ENCODE peak calls at places on chromosomes 6 and 20, in nine cellular contexts. One of them, this sample, is unnamed.

GRCh38 chr6:1600764-1601615 is 8.7 kb upstream of the FOXC1 start:
- DNase-seq in stomach: no peak
- DNase-seq in activated CD4-positive, alpha-beta T cell treated with anti-CD3 and anti-CD28 coated beads, Interleukin-2, amount 50 U/mL, for 1 hour: no peak
- DNase-seq in tibial artery: no peak
- DNase-seq in midbrain: no peak
- DNase-seq in stimulated activated CD4-positive, alpha-beta T cell treated with anti-CD3 and anti-CD28 coated beads, Interleukin-4, amount 100 ng/mL, for 4 hours: no peak
- DNase-seq in GM12878: no peak
- DNase-seq in GM12865: no peak
- DNase-seq in NB4: no peak
- DNase-seq in this sample: no peak

GRCh38 chr6:157059781-157060180 is 263.5 kb downstream of the TMEM242 start:
- DNase-seq in stomach: peak
- DNase-seq in activated CD4-positive, alpha-beta T cell treated with anti-CD3 and anti-CD28 coated beads, Interleukin-2, amount 50 U/mL, for 1 hour: no peak
- DNase-seq in tibial artery: no peak
- DNase-seq in midbrain: peak
- DNase-seq in stimulated activated CD4-positive, alpha-beta T cell treated with anti-CD3 and anti-CD28 coated beads, Interleukin-4, amount 100 ng/mL, for 4 hours: no peak
- DNase-seq in GM12878: no peak
- DNase-seq in GM12865: no peak
- DNase-seq in NB4: no peak
- DNase-seq in this sample: no peak

GRCh38 chr6:40710626-40711354 is 123.6 kb upstream of the LRFN2 start:
- DNase-seq in stomach: no peak
- DNase-seq in activated CD4-positive, alpha-beta T cell treated with anti-CD3 and anti-CD28 coated beads, Interleukin-2, amount 50 U/mL, for 1 hour: no peak
- DNase-seq in tibial artery: no peak
- DNase-seq in midbrain: no peak
- DNase-seq in stimulated activated CD4-positive, alpha-beta T cell treated with anti-CD3 and anti-CD28 coated beads, Interleukin-4, amount 100 ng/mL, for 4 hours: no peak
- DNase-seq in GM12878: peak
- DNase-seq in GM12865: peak
- DNase-seq in NB4: no peak
- DNase-seq in this sample: no peak

GRCh38 chr6:14676977-14677781 is 559.6 kb downstream of the CD83 start:
- DNase-seq in stomach: no peak
- DNase-seq in activated CD4-positive, alpha-beta T cell treated with anti-CD3 and anti-CD28 coated beads, Interleukin-2, amount 50 U/mL, for 1 hour: no peak
- DNase-seq in tibial artery: no peak
- DNase-seq in midbrain: no peak
- DNase-seq in stimulated activated CD4-positive, alpha-beta T cell treated with anti-CD3 and anti-CD28 coated beads, Interleukin-4, amount 100 ng/mL, for 4 hours: no peak
- DNase-seq in GM12878: no peak
- DNase-seq in GM12865: no peak
- DNase-seq in NB4: no peak
- DNase-seq in this sample: no peak

GRCh38 chr6:70124882-70125535 is 177.9 kb downstream of the COL9A1 start:
- DNase-seq in stomach: no peak
- DNase-seq in activated CD4-positive, alpha-beta T cell treated with anti-CD3 and anti-CD28 coated beads, Interleukin-2, amount 50 U/mL, for 1 hour: no peak
- DNase-seq in tibial artery: no peak
- DNase-seq in midbrain: no peak
- DNase-seq in stimulated activated CD4-positive, alpha-beta T cell treated with anti-CD3 and anti-CD28 coated beads, Interleukin-4, amount 100 ng/mL, for 4 hours: no peak
- DNase-seq in GM12878: no peak
- DNase-seq in GM12865: no peak
- DNase-seq in NB4: peak
- DNase-seq in this sample: no peak

GRCh38 chr6:25963426-25964123 is 973 bp downstream of the TRIM38 start:
- DNase-seq in stomach: no peak
- DNase-seq in activated CD4-positive, alpha-beta T cell treated with anti-CD3 and anti-CD28 coated beads, Interleukin-2, amount 50 U/mL, for 1 hour: no peak
- DNase-seq in tibial artery: no peak
- DNase-seq in midbrain: no peak
- DNase-seq in stimulated activated CD4-positive, alpha-beta T cell treated with anti-CD3 and anti-CD28 coated beads, Interleukin-4, amount 100 ng/mL, for 4 hours: no peak
- DNase-seq in GM12878: no peak
- DNase-seq in GM12865: no peak
- DNase-seq in NB4: peak
- DNase-seq in this sample: no peak

GRCh38 chr6:31794294-31794865 is 1.2 kb downstream of the VARS1 start:
- DNase-seq in stomach: no peak
- DNase-seq in activated CD4-positive, alpha-beta T cell treated with anti-CD3 and anti-CD28 coated beads, Interleukin-2, amount 50 U/mL, for 1 hour: no peak
- DNase-seq in tibial artery: no peak
- DNase-seq in midbrain: no peak
- DNase-seq in stimulated activated CD4-positive, alpha-beta T cell treated with anti-CD3 and anti-CD28 coated beads, Interleukin-4, amount 100 ng/mL, for 4 hours: no peak
- DNase-seq in GM12878: no peak
- DNase-seq in GM12865: no peak
- DNase-seq in NB4: peak
- DNase-seq in this sample: peak

GRCh38 chr6:125082931-125083683 is 70.5 kb upstream of the TPD52L1 start:
- DNase-seq in stomach: no peak
- DNase-seq in activated CD4-positive, alpha-beta T cell treated with anti-CD3 and anti-CD28 coated beads, Interleukin-2, amount 50 U/mL, for 1 hour: no peak
- DNase-seq in tibial artery: no peak
- DNase-seq in midbrain: no peak
- DNase-seq in stimulated activated CD4-positive, alpha-beta T cell treated with anti-CD3 and anti-CD28 coated beads, Interleukin-4, amount 100 ng/mL, for 4 hours: no peak
- DNase-seq in GM12878: no peak
- DNase-seq in GM12865: no peak
- DNase-seq in NB4: no peak
- DNase-seq in this sample: no peak

GRCh38 chr6:158231551-158232444 is 63.6 kb downstream of the GTF2H5 start:
- DNase-seq in stomach: peak
- DNase-seq in activated CD4-positive, alpha-beta T cell treated with anti-CD3 and anti-CD28 coated beads, Interleukin-2, amount 50 U/mL, for 1 hour: peak
- DNase-seq in tibial artery: peak
- DNase-seq in midbrain: peak
- DNase-seq in stimulated activated CD4-positive, alpha-beta T cell treated with anti-CD3 and anti-CD28 coated beads, Interleukin-4, amount 100 ng/mL, for 4 hours: peak
- DNase-seq in GM12878: no peak
- DNase-seq in GM12865: peak
- DNase-seq in NB4: peak
- DNase-seq in this sample: peak

GRCh38 chr6:169302716-169303115 is 49.1 kb upstream of the THBS2 start:
- DNase-seq in stomach: no peak
- DNase-seq in activated CD4-positive, alpha-beta T cell treated with anti-CD3 and anti-CD28 coated beads, Interleukin-2, amount 50 U/mL, for 1 hour: no peak
- DNase-seq in tibial artery: no peak
- DNase-seq in midbrain: no peak
- DNase-seq in stimulated activated CD4-positive, alpha-beta T cell treated with anti-CD3 and anti-CD28 coated beads, Interleukin-4, amount 100 ng/mL, for 4 hours: no peak
- DNase-seq in GM12878: no peak
- DNase-seq in GM12865: no peak
- DNase-seq in NB4: no peak
- DNase-seq in this sample: no peak

GRCh38 chr6:42929928-42930360 is 664 bp downstream of the CNPY3 start:
- DNase-seq in stomach: peak
- DNase-seq in activated CD4-positive, alpha-beta T cell treated with anti-CD3 and anti-CD28 coated beads, Interleukin-2, amount 50 U/mL, for 1 hour: peak
- DNase-seq in tibial artery: peak
- DNase-seq in midbrain: peak
- DNase-seq in stimulated activated CD4-positive, alpha-beta T cell treated with anti-CD3 and anti-CD28 coated beads, Interleukin-4, amount 100 ng/mL, for 4 hours: peak
- DNase-seq in GM12878: peak
- DNase-seq in GM12865: peak
- DNase-seq in NB4: peak
- DNase-seq in this sample: peak

GRCh38 chr6:69584913-69585729 is 211.7 kb downstream of the LMBRD1 start:
- DNase-seq in stomach: no peak
- DNase-seq in activated CD4-positive, alpha-beta T cell treated with anti-CD3 and anti-CD28 coated beads, Interleukin-2, amount 50 U/mL, for 1 hour: no peak
- DNase-seq in tibial artery: no peak
- DNase-seq in midbrain: no peak
- DNase-seq in stimulated activated CD4-positive, alpha-beta T cell treated with anti-CD3 and anti-CD28 coated beads, Interleukin-4, amount 100 ng/mL, for 4 hours: no peak
- DNase-seq in GM12878: peak
- DNase-seq in GM12865: peak
- DNase-seq in NB4: peak
- DNase-seq in this sample: no peak

GRCh38 chr6:161273356-161273751 is 507 bp downstream of the AGPAT4 start:
- DNase-seq in stomach: no peak
- DNase-seq in activated CD4-positive, alpha-beta T cell treated with anti-CD3 and anti-CD28 coated beads, Interleukin-2, amount 50 U/mL, for 1 hour: peak
- DNase-seq in tibial artery: no peak
- DNase-seq in midbrain: no peak
- DNase-seq in stimulated activated CD4-positive, alpha-beta T cell treated with anti-CD3 and anti-CD28 coated beads, Interleukin-4, amount 100 ng/mL, for 4 hours: peak
- DNase-seq in GM12878: no peak
- DNase-seq in GM12865: peak
- DNase-seq in NB4: peak
- DNase-seq in this sample: peak

GRCh38 chr20:25508083-25508770 is 77.1 kb downstream of the NINL start:
- DNase-seq in stomach: no peak
- DNase-seq in activated CD4-positive, alpha-beta T cell treated with anti-CD3 and anti-CD28 coated beads, Interleukin-2, amount 50 U/mL, for 1 hour: no peak
- DNase-seq in tibial artery: no peak
- DNase-seq in midbrain: no peak
- DNase-seq in stimulated activated CD4-positive, alpha-beta T cell treated with anti-CD3 and anti-CD28 coated beads, Interleukin-4, amount 100 ng/mL, for 4 hours: no peak
- DNase-seq in GM12878: no peak
- DNase-seq in GM12865: no peak
- DNase-seq in NB4: no peak
- DNase-seq in this sample: peak

GRCh38 chr20:10604865-10605440 is 68.8 kb downstream of the JAG1 start:
- DNase-seq in stomach: no peak
- DNase-seq in activated CD4-positive, alpha-beta T cell treated with anti-CD3 and anti-CD28 coated beads, Interleukin-2, amount 50 U/mL, for 1 hour: no peak
- DNase-seq in tibial artery: no peak
- DNase-seq in midbrain: no peak
- DNase-seq in stimulated activated CD4-positive, alpha-beta T cell treated with anti-CD3 and anti-CD28 coated beads, Interleukin-4, amount 100 ng/mL, for 4 hours: no peak
- DNase-seq in GM12878: no peak
- DNase-seq in GM12865: no peak
- DNase-seq in NB4: no peak
- DNase-seq in this sample: peak

GRCh38 chr20:43721429-43722152 is 5.2 kb downstream of the GTSF1L start:
- DNase-seq in stomach: no peak
- DNase-seq in activated CD4-positive, alpha-beta T cell treated with anti-CD3 and anti-CD28 coated beads, Interleukin-2, amount 50 U/mL, for 1 hour: no peak
- DNase-seq in tibial artery: no peak
- DNase-seq in midbrain: no peak
- DNase-seq in stimulated activated CD4-positive, alpha-beta T cell treated with anti-CD3 and anti-CD28 coated beads, Interleukin-4, amount 100 ng/mL, for 4 hours: no peak
- DNase-seq in GM12878: no peak
- DNase-seq in GM12865: no peak
- DNase-seq in NB4: no peak
- DNase-seq in this sample: no peak

GRCh38 chr20:59173938-59174496 is 10.4 kb downstream of the ZNF831 start:
- DNase-seq in stomach: no peak
- DNase-seq in activated CD4-positive, alpha-beta T cell treated with anti-CD3 and anti-CD28 coated beads, Interleukin-2, amount 50 U/mL, for 1 hour: no peak
- DNase-seq in tibial artery: no peak
- DNase-seq in midbrain: no peak
- DNase-seq in stimulated activated CD4-positive, alpha-beta T cell treated with anti-CD3 and anti-CD28 coated beads, Interleukin-4, amount 100 ng/mL, for 4 hours: no peak
- DNase-seq in GM12878: no peak
- DNase-seq in GM12865: no peak
- DNase-seq in NB4: no peak
- DNase-seq in this sample: no peak

GRCh38 chr6:136127856-136128255 is 122.3 kb downstream of the MTFR2 start:
- DNase-seq in stomach: no peak
- DNase-seq in activated CD4-positive, alpha-beta T cell treated with anti-CD3 and anti-CD28 coated beads, Interleukin-2, amount 50 U/mL, for 1 hour: no peak
- DNase-seq in tibial artery: no peak
- DNase-seq in midbrain: no peak
- DNase-seq in stimulated activated CD4-positive, alpha-beta T cell treated with anti-CD3 and anti-CD28 coated beads, Interleukin-4, amount 100 ng/mL, for 4 hours: no peak
- DNase-seq in GM12878: no peak
- DNase-seq in GM12865: no peak
- DNase-seq in NB4: no peak
- DNase-seq in this sample: no peak

GRCh38 chr6:1381397-1382330 is 7.7 kb upstream of the FOXF2 start:
- DNase-seq in stomach: peak
- DNase-seq in activated CD4-positive, alpha-beta T cell treated with anti-CD3 and anti-CD28 coated beads, Interleukin-2, amount 50 U/mL, for 1 hour: peak
- DNase-seq in tibial artery: no peak
- DNase-seq in midbrain: peak
- DNase-seq in stimulated activated CD4-positive, alpha-beta T cell treated with anti-CD3 and anti-CD28 coated beads, Interleukin-4, amount 100 ng/mL, for 4 hours: peak
- DNase-seq in GM12878: no peak
- DNase-seq in GM12865: peak
- DNase-seq in NB4: peak
- DNase-seq in this sample: no peak

GRCh38 chr20:2814587-2815051 is at the start of gene C20orf141:
- DNase-seq in stomach: no peak
- DNase-seq in activated CD4-positive, alpha-beta T cell treated with anti-CD3 and anti-CD28 coated beads, Interleukin-2, amount 50 U/mL, for 1 hour: no peak
- DNase-seq in tibial artery: no peak
- DNase-seq in midbrain: no peak
- DNase-seq in stimulated activated CD4-positive, alpha-beta T cell treated with anti-CD3 and anti-CD28 coated beads, Interleukin-4, amount 100 ng/mL, for 4 hours: no peak
- DNase-seq in GM12878: no peak
- DNase-seq in GM12865: no peak
- DNase-seq in NB4: peak
- DNase-seq in this sample: peak

GRCh38 chr20:63574156-63574828 is at the start of gene HELZ2:
- DNase-seq in stomach: peak
- DNase-seq in activated CD4-positive, alpha-beta T cell treated with anti-CD3 and anti-CD28 coated beads, Interleukin-2, amount 50 U/mL, for 1 hour: peak
- DNase-seq in tibial artery: peak
- DNase-seq in midbrain: peak
- DNase-seq in stimulated activated CD4-positive, alpha-beta T cell treated with anti-CD3 and anti-CD28 coated beads, Interleukin-4, amount 100 ng/mL, for 4 hours: peak
- DNase-seq in GM12878: no peak
- DNase-seq in GM12865: peak
- DNase-seq in NB4: peak
- DNase-seq in this sample: peak

GRCh38 chr20:37938181-37938775 is 35.4 kb downstream of the VSTM2L start:
- DNase-seq in stomach: no peak
- DNase-seq in activated CD4-positive, alpha-beta T cell treated with anti-CD3 and anti-CD28 coated beads, Interleukin-2, amount 50 U/mL, for 1 hour: no peak
- DNase-seq in tibial artery: peak
- DNase-seq in midbrain: no peak
- DNase-seq in stimulated activated CD4-positive, alpha-beta T cell treated with anti-CD3 and anti-CD28 coated beads, Interleukin-4, amount 100 ng/mL, for 4 hours: no peak
- DNase-seq in GM12878: no peak
- DNase-seq in GM12865: no peak
- DNase-seq in NB4: no peak
- DNase-seq in this sample: no peak

GRCh38 chr6:66735106-66735890 is 1028.3 kb upstream of the EYS start:
- DNase-seq in stomach: no peak
- DNase-seq in activated CD4-positive, alpha-beta T cell treated with anti-CD3 and anti-CD28 coated beads, Interleukin-2, amount 50 U/mL, for 1 hour: no peak
- DNase-seq in tibial artery: no peak
- DNase-seq in midbrain: no peak
- DNase-seq in stimulated activated CD4-positive, alpha-beta T cell treated with anti-CD3 and anti-CD28 coated beads, Interleukin-4, amount 100 ng/mL, for 4 hours: no peak
- DNase-seq in GM12878: no peak
- DNase-seq in GM12865: no peak
- DNase-seq in NB4: peak
- DNase-seq in this sample: no peak

GRCh38 chr6:76682842-76683241 is 610.4 kb upstream of the IMPG1 start:
- DNase-seq in stomach: no peak
- DNase-seq in activated CD4-positive, alpha-beta T cell treated with anti-CD3 and anti-CD28 coated beads, Interleukin-2, amount 50 U/mL, for 1 hour: no peak
- DNase-seq in tibial artery: no peak
- DNase-seq in midbrain: no peak
- DNase-seq in stimulated activated CD4-positive, alpha-beta T cell treated with anti-CD3 and anti-CD28 coated beads, Interleukin-4, amount 100 ng/mL, for 4 hours: no peak
- DNase-seq in GM12878: no peak
- DNase-seq in GM12865: peak
- DNase-seq in NB4: peak
- DNase-seq in this sample: no peak

GRCh38 chr20:6680854-6681253 is 86.6 kb upstream of the BMP2 start:
- DNase-seq in stomach: peak
- DNase-seq in activated CD4-positive, alpha-beta T cell treated with anti-CD3 and anti-CD28 coated beads, Interleukin-2, amount 50 U/mL, for 1 hour: no peak
- DNase-seq in tibial artery: no peak
- DNase-seq in midbrain: no peak
- DNase-seq in stimulated activated CD4-positive, alpha-beta T cell treated with anti-CD3 and anti-CD28 coated beads, Interleukin-4, amount 100 ng/mL, for 4 hours: no peak
- DNase-seq in GM12878: no peak
- DNase-seq in GM12865: no peak
- DNase-seq in NB4: no peak
- DNase-seq in this sample: no peak

GRCh38 chr6:105834548-105834947 is 251.6 kb upstream of the PRDM1 start:
- DNase-seq in stomach: no peak
- DNase-seq in activated CD4-positive, alpha-beta T cell treated with anti-CD3 and anti-CD28 coated beads, Interleukin-2, amount 50 U/mL, for 1 hour: no peak
- DNase-seq in tibial artery: no peak
- DNase-seq in midbrain: no peak
- DNase-seq in stimulated activated CD4-positive, alpha-beta T cell treated with anti-CD3 and anti-CD28 coated beads, Interleukin-4, amount 100 ng/mL, for 4 hours: no peak
- DNase-seq in GM12878: no peak
- DNase-seq in GM12865: no peak
- DNase-seq in NB4: no peak
- DNase-seq in this sample: no peak

GRCh38 chr6:142845624-142846458 is 99.1 kb downstream of the HIVEP2 start:
- DNase-seq in stomach: peak
- DNase-seq in activated CD4-positive, alpha-beta T cell treated with anti-CD3 and anti-CD28 coated beads, Interleukin-2, amount 50 U/mL, for 1 hour: peak
- DNase-seq in tibial artery: peak
- DNase-seq in midbrain: peak
- DNase-seq in stimulated activated CD4-positive, alpha-beta T cell treated with anti-CD3 and anti-CD28 coated beads, Interleukin-4, amount 100 ng/mL, for 4 hours: peak
- DNase-seq in GM12878: no peak
- DNase-seq in GM12865: peak
- DNase-seq in NB4: peak
- DNase-seq in this sample: peak

GRCh38 chr6:144601221-144601620 is 316.1 kb downstream of the UTRN start:
- DNase-seq in stomach: no peak
- DNase-seq in activated CD4-positive, alpha-beta T cell treated with anti-CD3 and anti-CD28 coated beads, Interleukin-2, amount 50 U/mL, for 1 hour: no peak
- DNase-seq in tibial artery: no peak
- DNase-seq in midbrain: no peak
- DNase-seq in stimulated activated CD4-positive, alpha-beta T cell treated with anti-CD3 and anti-CD28 coated beads, Interleukin-4, amount 100 ng/mL, for 4 hours: no peak
- DNase-seq in GM12878: no peak
- DNase-seq in GM12865: no peak
- DNase-seq in NB4: no peak
- DNase-seq in this sample: no peak

GRCh38 chr6:136095961-136096360 is 154.2 kb downstream of the MTFR2 start:
- DNase-seq in stomach: no peak
- DNase-seq in activated CD4-positive, alpha-beta T cell treated with anti-CD3 and anti-CD28 coated beads, Interleukin-2, amount 50 U/mL, for 1 hour: no peak
- DNase-seq in tibial artery: peak
- DNase-seq in midbrain: peak
- DNase-seq in stimulated activated CD4-positive, alpha-beta T cell treated with anti-CD3 and anti-CD28 coated beads, Interleukin-4, amount 100 ng/mL, for 4 hours: no peak
- DNase-seq in GM12878: no peak
- DNase-seq in GM12865: no peak
- DNase-seq in NB4: no peak
- DNase-seq in this sample: peak

GRCh38 chr20:56195946-56196345 is 52.6 kb upstream of the MC3R start:
- DNase-seq in stomach: no peak
- DNase-seq in activated CD4-positive, alpha-beta T cell treated with anti-CD3 and anti-CD28 coated beads, Interleukin-2, amount 50 U/mL, for 1 hour: no peak
- DNase-seq in tibial artery: no peak
- DNase-seq in midbrain: no peak
- DNase-seq in stimulated activated CD4-positive, alpha-beta T cell treated with anti-CD3 and anti-CD28 coated beads, Interleukin-4, amount 100 ng/mL, for 4 hours: no peak
- DNase-seq in GM12878: no peak
- DNase-seq in GM12865: no peak
- DNase-seq in NB4: no peak
- DNase-seq in this sample: no peak

GRCh38 chr6:152981989-152982767 is 663 bp downstream of the FBXO5 start:
- DNase-seq in stomach: no peak
- DNase-seq in activated CD4-positive, alpha-beta T cell treated with anti-CD3 and anti-CD28 coated beads, Interleukin-2, amount 50 U/mL, for 1 hour: no peak
- DNase-seq in tibial artery: no peak
- DNase-seq in midbrain: no peak
- DNase-seq in stimulated activated CD4-positive, alpha-beta T cell treated with anti-CD3 and anti-CD28 coated beads, Interleukin-4, amount 100 ng/mL, for 4 hours: no peak
- DNase-seq in GM12878: no peak
- DNase-seq in GM12865: peak
- DNase-seq in NB4: peak
- DNase-seq in this sample: no peak